ENCODE peak calls at places on chromosomes 11 and 22, in four cellular contexts. K, U, T and P are unnamed samples.

GRCh38 chr11:65502274-65502851 is 3.5 kb downstream of the MALAT1 start:
- DNase-seq in K (no peak), U (no peak), T (no peak), P (no peak)

GRCh38 chr11:73554677-73555320 is 43.1 kb downstream of the FAM168A start:
- DNase-seq in K (no peak), U (no peak), T (no peak), P (no peak)

GRCh38 chr22:42862045-42862734 is 5.1 kb upstream of the ARFGAP3 start:
- DNase-seq in K (no peak), U (no peak), T (no peak), P (no peak)

GRCh38 chr11:82003671-82004148 is 730.0 kb downstream of the FAM181B start:
- DNase-seq in K (no peak), U (no peak), T (no peak), P (no peak)

GRCh38 chr11:112613051-112613972 is 347.9 kb upstream of the NCAM1 start:
- DNase-seq in K (no peak), U (no peak), T (peak; percentile 68), P (no peak)

GRCh38 chr22:47452184-47452583 is 689.7 kb downstream of the TBC1D22A start:
- DNase-seq in K (no peak), U (no peak), T (no peak), P (no peak)

GRCh38 chr11:94525933-94526332 is 13.7 kb downstream of the C11orf97 start:
- DNase-seq in K (peak; percentile 82), U (peak; percentile 66), T (peak; percentile 46), P (peak; percentile 85)

GRCh38 chr22:31106651-31107205 is 640 bp downstream of the SELENOM start:
- DNase-seq in K (no peak), U (no peak), T (no peak), P (no peak)

GRCh38 chr22:42344391-42344861 is 74.0 kb upstream of the TCF20 start:
- DNase-seq in K (no peak), U (peak; percentile 53), T (no peak), P (no peak)

GRCh38 chr11:37364246-37364839 is 766.3 kb upstream of the RAG2 start:
- DNase-seq in K (no peak), U (no peak), T (no peak), P (no peak)

GRCh38 chr11:795638-796564 is 2.2 kb downstream of the SLC25A22 start:
- DNase-seq in K (peak; percentile 92), U (peak; percentile 77), T (peak; percentile 77), P (peak; percentile 90)

GRCh38 chr11:33941637-33942160 is 49.8 kb upstream of the LMO2 start:
- DNase-seq in K (no peak), U (peak; percentile 22), T (no peak), P (no peak)

GRCh38 chr22:46914481-46914880 is 152.0 kb downstream of the TBC1D22A start:
- DNase-seq in K (no peak), U (no peak), T (no peak), P (no peak)

GRCh38 chr11:32043737-32044515 is 46.9 kb upstream of the RCN1 start:
- DNase-seq in K (no peak), U (no peak), T (no peak), P (no peak)

GRCh38 chr22:47167056-47167455 is 404.6 kb downstream of the TBC1D22A start:
- DNase-seq in K (peak; percentile 11), U (no peak), T (no peak), P (peak; percentile 24)

GRCh38 chr11:2580444-2581050 is 119.2 kb downstream of the KCNQ1OT1 start:
- DNase-seq in K (peak; percentile 53), U (peak; percentile 9), T (peak; percentile 9), P (peak; percentile 35)

GRCh38 chr11:44980533-44981427 is 30.1 kb upstream of the TP53I11 start:
- DNase-seq in K (peak; percentile 30), U (no peak), T (no peak), P (no peak)
- H3K4me3 ChIP-seq in K (no peak overlapping the region), U (no peak overlapping the region), T (no peak overlapping the region), P (no peak overlapping the region)

DNA sequence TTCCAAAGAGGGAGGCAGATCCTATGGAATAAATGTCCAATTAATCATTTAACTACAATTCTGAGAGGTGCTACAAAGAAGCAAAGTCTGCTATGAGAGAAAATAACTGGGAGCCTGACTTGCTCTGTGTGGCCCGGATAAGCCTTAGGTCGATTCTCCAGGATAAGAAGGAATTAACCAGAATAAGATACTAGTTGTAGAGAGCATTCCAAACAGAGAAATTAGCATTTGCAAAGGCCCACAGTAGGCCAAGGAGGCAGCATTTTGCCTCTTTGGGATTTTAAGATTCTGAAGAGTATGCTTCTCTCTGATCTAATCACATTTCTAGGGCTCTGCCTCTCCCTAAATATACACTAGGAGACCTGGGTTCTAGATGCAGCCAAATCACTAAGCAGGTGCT is 113.7 kb downstream of the SNX19 start:
- DNase-seq in K (no peak), U (no peak), T (no peak), P (no peak)
- H3K4me1 ChIP-seq in K (no peaks in the 10 kb centered on the region), U (no peaks in the 10 kb centered on the region), T (no peaks in the 10 kb centered on the region), P (no peaks in the 10 kb centered on the region)

DNA sequence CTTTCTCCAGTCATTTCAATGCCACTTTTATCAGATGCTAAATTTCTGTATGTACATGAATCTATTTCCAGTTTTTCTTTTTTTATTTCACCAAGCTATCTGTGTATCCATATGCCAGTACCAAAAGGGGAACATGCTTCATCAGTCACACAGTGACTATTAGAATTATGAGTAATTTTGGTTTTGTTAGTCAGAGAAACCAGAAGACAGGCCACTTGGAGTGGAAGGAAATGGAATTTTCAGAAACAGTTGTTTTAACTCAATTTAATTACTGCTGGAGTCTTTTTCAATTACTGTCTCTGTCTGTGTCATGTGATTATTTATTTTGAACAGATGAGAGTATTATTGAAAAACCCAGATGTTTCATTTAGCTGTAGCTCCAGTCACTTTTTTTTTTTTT is 84.6 kb upstream of the ANO3 start:
- DNase-seq in K (no peak), U (no peak), T (no peak), P (no peak)
- TF ChIP-seq CTCF in K (no peak), U (no peak), T (no peak), P (no peak)

GRCh38 chr11:87039371-87039770 is 1.6 kb downstream of the TMEM135 start:
- DNase-seq in K (no peak), U (no peak), T (no peak), P (no peak)
- H3K4me3 ChIP-seq in K (peak overlapping the region; percentile 86), U (peak overlapping the region; percentile 79), T (no peak overlapping the region), P (peak overlapping the region; percentile 83)

DNA sequence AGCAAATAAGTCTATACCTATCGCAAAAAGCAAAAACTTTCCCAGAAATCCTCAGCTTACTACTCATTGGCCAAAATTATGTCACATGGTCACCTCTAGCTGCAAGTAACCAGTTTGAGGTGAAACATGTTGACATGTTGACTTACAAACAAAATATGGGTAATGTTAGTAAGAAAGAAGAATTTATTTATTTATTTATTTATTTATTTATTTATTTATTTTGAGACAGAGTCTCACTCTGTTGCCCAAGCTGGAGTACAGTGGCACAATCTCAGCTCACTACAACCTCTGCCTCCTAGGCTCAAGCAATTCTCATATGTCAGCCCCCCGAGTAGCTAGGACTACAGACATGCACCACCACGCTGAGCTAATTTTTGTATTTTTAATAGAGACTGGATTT is 5.4 kb upstream of the SLC35C1 start:
- DNase-seq in K (no peak), U (no peak), T (no peak), P (no peak)
- H3K4me1 ChIP-seq in K (peaks cover 12% of the 10 kb centered on the region), U (peaks cover 10% of the 10 kb centered on the region), T (peaks cover 3% of the 10 kb centered on the region), P (peaks cover 9% of the 10 kb centered on the region)

DNA sequence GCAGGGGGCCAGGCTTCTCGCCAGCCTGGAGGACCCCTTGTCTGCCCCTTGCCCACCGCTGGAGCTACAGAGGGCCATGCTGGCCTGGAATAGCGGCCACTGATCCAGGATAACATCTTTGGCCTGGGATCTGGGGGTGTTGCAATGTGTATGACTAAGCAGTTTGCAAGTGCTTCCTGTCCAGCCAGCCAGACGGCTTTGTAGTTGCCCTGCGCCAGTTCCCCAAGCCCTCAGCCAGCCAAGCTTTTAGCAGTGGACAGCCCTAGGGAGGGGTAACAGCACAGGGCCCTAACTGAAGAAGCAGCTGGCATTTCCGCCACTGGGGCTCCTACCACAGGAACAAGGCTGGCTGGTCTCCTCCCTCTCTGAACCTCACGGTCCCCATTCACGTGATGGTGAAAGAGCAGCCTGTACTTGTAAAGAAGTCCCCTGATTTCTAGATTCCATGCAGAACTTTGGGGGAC is 32.1 kb downstream of the UQCR10 start:
- DNase-seq in K (peak; percentile 94), U (peak; percentile 88), T (peak; percentile 77), P (peak; percentile 95)
- TF ChIP-seq CTCF in K (no peak), U (peak; percentile 42), T (no peak), P (no peak)

DNA sequence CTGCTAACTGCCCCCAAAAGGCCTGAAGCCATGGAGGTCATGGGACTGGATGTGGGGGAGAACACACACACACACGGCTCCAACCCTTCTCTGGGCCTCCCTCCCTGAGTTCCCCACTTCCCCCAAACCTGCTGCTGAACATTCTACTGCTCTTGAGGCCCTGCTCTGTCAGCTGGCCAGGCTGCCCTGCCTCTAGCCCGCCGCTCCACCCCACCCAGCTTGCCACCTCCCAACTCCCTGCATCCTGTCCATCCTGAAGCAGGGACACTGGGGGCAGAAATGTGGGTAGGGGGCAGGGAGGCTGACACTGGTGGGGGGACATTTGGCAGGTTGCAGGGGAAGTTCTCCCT is 1.0 kb downstream of the KCNJ4 start:
- DNase-seq in K (no peak), U (no peak), T (no peak), P (no peak)
- H3K4me3 ChIP-seq in K (no peak overlapping the region), U (peak overlapping the region; percentile 70), T (no peak overlapping the region), P (no peak overlapping the region)

GRCh38 chr11:12199231-12199948 is 89.0 kb downstream of the MICAL2 start:
- DNase-seq in K (peak; percentile 63), U (no peak), T (peak; percentile 10), P (peak; percentile 50)
- H3K4me1 ChIP-seq in K (peaks cover 41% of the 10 kb centered on the region), U (peaks cover 47% of the 10 kb centered on the region), T (peaks cover 39% of the 10 kb centered on the region), P (peaks cover 40% of the 10 kb centered on the region)